ENCODE peak calls at places on chromosomes 12 and 14, in eight cellular contexts. One of them, this sample, is unnamed. For H3K9me3 and H3K36me3, the result is how much of the 10 kb centered on the place peaks cover.

GRCh38 chr14:100214768-100215079 is 24.2 kb upstream of the YY1 start:
- DNase-seq in neural progenitor cell: no peak
- DNase-seq in PC-3: no peak
- DNase-seq in GM23248: no peak
- DNase-seq in HCT116: no peak
- DNase-seq in MM.1S: no peak
- DNase-seq in SK-N-SH: no peak
- DNase-seq in OCI-LY7: no peak
- DNase-seq in this sample: no peak

GRCh38 chr14:97033556-97034081 is 236.4 kb downstream of the VRK1 start:
- DNase-seq in neural progenitor cell: peak
- DNase-seq in PC-3: no peak
- DNase-seq in GM23248: no peak
- DNase-seq in HCT116: no peak
- DNase-seq in MM.1S: no peak
- DNase-seq in SK-N-SH: peak
- DNase-seq in OCI-LY7: no peak
- DNase-seq in this sample: no peak

GRCh38 chr12:111645433-111645832 is 40.3 kb downstream of the BRAP start:
- DNase-seq in neural progenitor cell: no peak
- DNase-seq in PC-3: peak
- DNase-seq in GM23248: no peak
- DNase-seq in HCT116: no peak
- DNase-seq in MM.1S: no peak
- DNase-seq in SK-N-SH: no peak
- DNase-seq in OCI-LY7: no peak
- DNase-seq in this sample: no peak

GRCh38 chr14:72341686-72342085 is 409.5 kb downstream of the RGS6 start:
- DNase-seq in neural progenitor cell: no peak
- DNase-seq in PC-3: no peak
- DNase-seq in GM23248: no peak
- DNase-seq in HCT116: no peak
- DNase-seq in MM.1S: no peak
- DNase-seq in SK-N-SH: no peak
- DNase-seq in OCI-LY7: no peak
- DNase-seq in this sample: no peak

GRCh38 chr14:48788771-48789170 is 797.4 kb downstream of the RPS29 start:
- DNase-seq in neural progenitor cell: no peak
- DNase-seq in PC-3: no peak
- DNase-seq in GM23248: no peak
- DNase-seq in HCT116: no peak
- DNase-seq in MM.1S: no peak
- DNase-seq in SK-N-SH: no peak
- DNase-seq in OCI-LY7: no peak
- DNase-seq in this sample: no peak

GRCh38 chr14:53391631-53392030 is 238.5 kb upstream of the DDHD1 start:
- DNase-seq in neural progenitor cell: no peak
- DNase-seq in PC-3: peak
- DNase-seq in GM23248: peak
- DNase-seq in HCT116: peak
- DNase-seq in MM.1S: no peak
- DNase-seq in SK-N-SH: no peak
- DNase-seq in OCI-LY7: no peak
- DNase-seq in this sample: no peak

GRCh38 chr14:69657961-69658360 is 46.6 kb downstream of the SUSD6 start:
- DNase-seq in neural progenitor cell: no peak
- DNase-seq in PC-3: peak
- DNase-seq in GM23248: peak
- DNase-seq in HCT116: no peak
- DNase-seq in MM.1S: no peak
- DNase-seq in SK-N-SH: no peak
- DNase-seq in OCI-LY7: no peak
- DNase-seq in this sample: peak

GRCh38 chr12:98345308-98345876 is 170.0 kb upstream of the TMPO start:
- DNase-seq in neural progenitor cell: no peak
- DNase-seq in PC-3: no peak
- DNase-seq in GM23248: no peak
- DNase-seq in HCT116: no peak
- DNase-seq in MM.1S: no peak
- DNase-seq in SK-N-SH: no peak
- DNase-seq in OCI-LY7: no peak
- DNase-seq in this sample: no peak

GRCh38 chr14:92563359-92563758 is 49.8 kb downstream of the RIN3 start:
- DNase-seq in neural progenitor cell: no peak
- DNase-seq in PC-3: peak
- DNase-seq in GM23248: peak
- DNase-seq in HCT116: no peak
- DNase-seq in MM.1S: no peak
- DNase-seq in SK-N-SH: no peak
- DNase-seq in OCI-LY7: no peak
- DNase-seq in this sample: no peak

GRCh38 chr12:54585243-54585642 is 3.2 kb downstream of the PPP1R1A start:
- DNase-seq in neural progenitor cell: no peak
- DNase-seq in PC-3: no peak
- DNase-seq in GM23248: no peak
- DNase-seq in HCT116: no peak
- DNase-seq in MM.1S: no peak
- DNase-seq in SK-N-SH: no peak
- DNase-seq in OCI-LY7: no peak
- DNase-seq in this sample: no peak

GRCh38 chr12:92145481-92145730 is 240 bp downstream of the BTG1 start:
- DNase-seq in neural progenitor cell: no peak
- DNase-seq in PC-3: no peak
- DNase-seq in GM23248: no peak
- DNase-seq in HCT116: no peak
- DNase-seq in MM.1S: no peak
- DNase-seq in SK-N-SH: no peak
- DNase-seq in OCI-LY7: no peak
- DNase-seq in this sample: no peak

GRCh38 chr12:64412458-64412857 is 8.3 kb downstream of the XPOT start:
- DNase-seq in neural progenitor cell: no peak
- DNase-seq in PC-3: no peak
- DNase-seq in GM23248: no peak
- DNase-seq in HCT116: no peak
- DNase-seq in MM.1S: no peak
- DNase-seq in SK-N-SH: no peak
- DNase-seq in OCI-LY7: no peak
- DNase-seq in this sample: no peak

GRCh38 chr12:10701226-10701681 is 21.9 kb downstream of the YBX3 start:
- DNase-seq in neural progenitor cell: no peak
- DNase-seq in PC-3: no peak
- DNase-seq in GM23248: peak
- DNase-seq in HCT116: no peak
- DNase-seq in MM.1S: peak
- DNase-seq in SK-N-SH: no peak
- DNase-seq in OCI-LY7: no peak
- DNase-seq in this sample: no peak

GRCh38 chr12:73629171-73629570 is 908.5 kb upstream of the ATXN7L3B start:
- DNase-seq in neural progenitor cell: no peak
- DNase-seq in PC-3: no peak
- DNase-seq in GM23248: no peak
- DNase-seq in HCT116: no peak
- DNase-seq in MM.1S: no peak
- DNase-seq in SK-N-SH: no peak
- DNase-seq in OCI-LY7: no peak
- DNase-seq in this sample: no peak

GRCh38 chr14:93045211-93045674 is 70.5 kb downstream of the ITPK1 start:
- DNase-seq in neural progenitor cell: peak
- DNase-seq in PC-3: no peak
- DNase-seq in GM23248: no peak
- DNase-seq in HCT116: no peak
- DNase-seq in MM.1S: no peak
- DNase-seq in SK-N-SH: no peak
- DNase-seq in OCI-LY7: no peak
- DNase-seq in this sample: no peak

GRCh38 chr14:57970175-57970574 is 104.3 kb upstream of the SLC35F4 start:
- DNase-seq in neural progenitor cell: no peak
- DNase-seq in PC-3: no peak
- DNase-seq in GM23248: no peak
- DNase-seq in HCT116: no peak
- DNase-seq in MM.1S: no peak
- DNase-seq in SK-N-SH: no peak
- DNase-seq in OCI-LY7: no peak
- DNase-seq in this sample: no peak

GRCh38 chr14:57418999-57419398 is 28.6 kb downstream of the NAA30 start:
- DNase-seq in neural progenitor cell: no peak
- DNase-seq in PC-3: no peak
- DNase-seq in GM23248: no peak
- DNase-seq in HCT116: no peak
- DNase-seq in MM.1S: no peak
- DNase-seq in SK-N-SH: no peak
- DNase-seq in OCI-LY7: no peak
- DNase-seq in this sample: no peak

GRCh38 chr12:93766802-93767523 is 89.8 kb downstream of the CRADD start:
- DNase-seq in neural progenitor cell: peak
- DNase-seq in PC-3: peak
- DNase-seq in GM23248: peak
- DNase-seq in HCT116: no peak
- DNase-seq in MM.1S: no peak
- DNase-seq in SK-N-SH: peak
- DNase-seq in OCI-LY7: no peak
- DNase-seq in this sample: peak

GRCh38 chr14:91879196-91879595 is 11.9 kb upstream of the TC2N start:
- DNase-seq in neural progenitor cell: no peak
- DNase-seq in PC-3: no peak
- DNase-seq in GM23248: no peak
- DNase-seq in HCT116: no peak
- DNase-seq in MM.1S: no peak
- DNase-seq in SK-N-SH: no peak
- DNase-seq in OCI-LY7: no peak
- DNase-seq in this sample: no peak

GRCh38 chr12:3161861-3162260 is 84.7 kb downstream of the TSPAN9 start:
- DNase-seq in neural progenitor cell: no peak
- DNase-seq in PC-3: no peak
- DNase-seq in GM23248: no peak
- DNase-seq in HCT116: no peak
- DNase-seq in MM.1S: no peak
- DNase-seq in SK-N-SH: no peak
- DNase-seq in OCI-LY7: no peak
- DNase-seq in this sample: no peak

GRCh38 chr14:58428011-58428807 is 690 bp downstream of the KIAA0586 start:
- DNase-seq in neural progenitor cell: peak
- DNase-seq in PC-3: peak
- DNase-seq in GM23248: peak
- DNase-seq in HCT116: peak
- DNase-seq in MM.1S: peak
- DNase-seq in SK-N-SH: peak
- DNase-seq in OCI-LY7: peak
- DNase-seq in this sample: peak

DNA sequence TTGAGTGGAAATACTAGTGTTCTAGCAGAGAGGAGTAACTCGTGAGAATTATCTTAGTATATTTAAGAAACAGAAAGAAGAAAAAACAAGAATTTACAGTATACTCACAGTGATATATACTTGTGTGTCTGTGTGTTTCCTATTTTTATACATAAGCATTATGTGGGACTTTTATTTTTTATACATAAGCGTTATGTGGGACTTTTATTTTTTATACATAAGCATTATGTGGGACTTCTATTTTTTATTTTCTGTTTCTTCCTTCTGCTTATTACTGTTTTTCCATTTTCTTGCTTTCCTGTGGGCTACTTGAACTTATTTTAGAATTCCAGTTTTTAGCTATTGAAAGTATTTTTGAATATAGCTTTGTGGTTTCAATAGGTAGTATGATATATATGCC is 6.9 kb upstream of the ZNF140 start:
- DNase-seq in neural progenitor cell: no peak
- DNase-seq in PC-3: no peak
- DNase-seq in GM23248: no peak
- DNase-seq in HCT116: no peak
- DNase-seq in MM.1S: no peak
- DNase-seq in SK-N-SH: no peak
- DNase-seq in OCI-LY7: no peak
- DNase-seq in this sample: no peak
- H3K9me3 ChIP-seq in neural progenitor cell: half or more
- H3K9me3 ChIP-seq in PC-3: under half
- H3K9me3 ChIP-seq in GM23248: under half
- H3K9me3 ChIP-seq in HCT116: under half
- H3K9me3 ChIP-seq in MM.1S: under half
- H3K9me3 ChIP-seq in SK-N-SH: under half
- H3K9me3 ChIP-seq in OCI-LY7: under half
- H3K9me3 ChIP-seq in this sample: under half

GRCh38 chr12:57001448-57001906 is 4.9 kb downstream of the ZBTB39 start:
- DNase-seq in neural progenitor cell: peak
- DNase-seq in PC-3: peak
- DNase-seq in GM23248: peak
- DNase-seq in HCT116: peak
- DNase-seq in MM.1S: peak
- DNase-seq in SK-N-SH: peak
- DNase-seq in OCI-LY7: peak
- DNase-seq in this sample: peak
- TF ChIP-seq EZH2phosphoT487 in neural progenitor cell: no peak
- TF ChIP-seq EZH2phosphoT487 in PC-3: no peak
- TF ChIP-seq EZH2phosphoT487 in GM23248: no peak
- TF ChIP-seq EZH2phosphoT487 in HCT116: no peak
- TF ChIP-seq EZH2phosphoT487 in MM.1S: no peak
- TF ChIP-seq EZH2phosphoT487 in SK-N-SH: no peak
- TF ChIP-seq EZH2phosphoT487 in OCI-LY7: no peak
- TF ChIP-seq EZH2phosphoT487 in this sample: no peak

DNA sequence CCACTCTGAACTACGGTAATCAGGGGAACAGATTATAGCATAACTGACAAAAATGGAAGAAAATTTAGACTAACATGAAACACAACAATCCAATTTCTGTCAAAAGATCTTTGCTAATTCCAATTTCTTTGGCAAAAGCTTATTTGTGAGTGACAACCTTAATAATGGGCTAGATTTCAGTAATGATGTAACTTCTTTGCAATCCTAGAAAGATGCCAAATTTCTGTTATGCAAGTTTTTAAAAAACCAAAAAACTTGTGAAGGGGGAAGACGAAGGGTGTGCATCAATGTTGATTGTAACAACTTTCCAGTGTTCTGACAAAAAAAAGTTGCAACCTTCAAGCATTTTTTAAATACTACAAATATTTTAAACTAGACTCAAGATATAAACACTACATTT is 59.9 kb downstream of the DICER1 start:
- DNase-seq in neural progenitor cell: no peak
- DNase-seq in PC-3: no peak
- DNase-seq in GM23248: peak
- DNase-seq in HCT116: no peak
- DNase-seq in MM.1S: no peak
- DNase-seq in SK-N-SH: no peak
- DNase-seq in OCI-LY7: no peak
- DNase-seq in this sample: no peak
- H3K36me3 ChIP-seq in neural progenitor cell: under half
- H3K36me3 ChIP-seq in PC-3: under half
- H3K36me3 ChIP-seq in GM23248: under half
- H3K36me3 ChIP-seq in HCT116: under half
- H3K36me3 ChIP-seq in MM.1S: under half
- H3K36me3 ChIP-seq in SK-N-SH: half or more
- H3K36me3 ChIP-seq in OCI-LY7: half or more
- H3K36me3 ChIP-seq in this sample: under half

DNA sequence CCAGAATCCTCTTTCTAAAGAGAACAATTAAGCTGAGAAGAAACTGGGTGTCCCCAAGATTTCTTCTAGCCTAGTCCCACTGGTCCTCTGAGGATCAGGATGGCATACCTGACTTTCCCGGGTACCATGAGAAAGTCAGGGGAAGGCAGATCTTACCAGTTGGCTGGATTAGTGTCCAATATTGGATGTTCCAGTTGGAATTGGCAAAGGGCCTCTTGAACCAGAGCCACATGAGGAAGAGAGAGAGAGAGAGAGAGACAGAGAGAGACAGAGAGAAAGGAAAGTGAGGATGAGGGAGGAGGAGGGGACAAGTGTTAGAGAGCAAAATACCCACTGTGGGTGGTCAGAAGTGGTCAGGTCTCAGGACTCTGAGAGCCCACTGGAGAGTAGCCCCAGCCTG is 28.2 kb upstream of the A2M start:
- DNase-seq in neural progenitor cell: no peak
- DNase-seq in PC-3: no peak
- DNase-seq in GM23248: no peak
- DNase-seq in HCT116: no peak
- DNase-seq in MM.1S: no peak
- DNase-seq in SK-N-SH: no peak
- DNase-seq in OCI-LY7: no peak
- DNase-seq in this sample: no peak
- H3K9me3 ChIP-seq in neural progenitor cell: under half
- H3K9me3 ChIP-seq in PC-3: under half
- H3K9me3 ChIP-seq in GM23248: under half
- H3K9me3 ChIP-seq in HCT116: under half
- H3K9me3 ChIP-seq in MM.1S: under half
- H3K9me3 ChIP-seq in SK-N-SH: under half
- H3K9me3 ChIP-seq in OCI-LY7: under half
- H3K9me3 ChIP-seq in this sample: under half

This sample was measured in hepatocyte.